ENCODE peak calls at places on chromosomes 13 and 19, in seven cellular contexts. A, R, V, H, I, G and C are unnamed samples.

GRCh38 chr13:46679369-46680180 is 117.4 kb downstream of the ESD start:
- DNase-seq in A (no peak), R (no peak), V (peak; percentile 77), H (no peak), I (no peak), G (no peak), C (no peak)

GRCh38 chr13:57724486-57725272 is 93.1 kb downstream of the PCDH17 start:
- DNase-seq in A (no peak), R (no peak), V (no peak), H (no peak), I (no peak), G (no peak), C (no peak)

GRCh38 chr19:40616178-40616577 is 15.0 kb downstream of the LTBP4 start:
- DNase-seq in A (no peak), R (no peak), V (no peak), H (no peak), I (no peak), G (no peak), C (no peak)

GRCh38 chr13:27252467-27252866 is 1.1 kb downstream of the RPL21 start:
- DNase-seq in A (no peak), R (no peak), V (no peak), H (no peak), I (no peak), G (no peak), C (no peak)

GRCh38 chr19:2048959-2049740 is 1.9 kb downstream of the MKNK2 start:
- DNase-seq in A (peak; percentile 71), R (no peak), V (peak; percentile 35), H (no peak), I (no peak), G (no peak), C (no peak)

GRCh38 chr13:35283856-35284255 is 192.6 kb downstream of the MAB21L1 start:
- DNase-seq in A (no peak), R (peak; percentile 21), V (peak; percentile 67), H (no peak), I (no peak), G (no peak), C (no peak)

GRCh38 chr13:28401303-28402056 is 93.4 kb downstream of the FLT1 start:
- DNase-seq in A (no peak), R (no peak), V (peak; percentile 84), H (no peak), I (no peak), G (no peak), C (no peak)

GRCh38 chr13:43961909-43962308 is 82.2 kb downstream of the LACC1 start:
- DNase-seq in A (no peak), R (no peak), V (no peak), H (no peak), I (no peak), G (no peak), C (no peak)

GRCh38 chr13:28355822-28356371 is 139.0 kb downstream of the FLT1 start:
- DNase-seq in A (no peak), R (no peak), V (peak; percentile 93), H (no peak), I (no peak), G (no peak), C (no peak)

GRCh38 chr13:100957741-100958140 is 283.1 kb upstream of the TMTC4 start:
- DNase-seq in A (no peak), R (no peak), V (no peak), H (no peak), I (no peak), G (no peak), C (no peak)

GRCh38 chr13:110454956-110455355 is 106.6 kb downstream of the RAB20 start:
- DNase-seq in A (no peak), R (no peak), V (no peak), H (no peak), I (no peak), G (peak; percentile 28), C (no peak)

GRCh38 chr13:110456550-110456949 is 105.0 kb downstream of the RAB20 start:
- DNase-seq in A (peak; percentile 46), R (no peak), V (no peak), H (no peak), I (no peak), G (no peak), C (no peak)

GRCh38 chr13:110455444-110455843 is 106.1 kb downstream of the RAB20 start:
- DNase-seq in A (no peak), R (no peak), V (no peak), H (no peak), I (no peak), G (no peak), C (no peak)

GRCh38 chr13:110457361-110457760 is 104.2 kb downstream of the RAB20 start:
- DNase-seq in A (peak; percentile 41), R (no peak), V (no peak), H (no peak), I (no peak), G (no peak), C (no peak)

DNA sequence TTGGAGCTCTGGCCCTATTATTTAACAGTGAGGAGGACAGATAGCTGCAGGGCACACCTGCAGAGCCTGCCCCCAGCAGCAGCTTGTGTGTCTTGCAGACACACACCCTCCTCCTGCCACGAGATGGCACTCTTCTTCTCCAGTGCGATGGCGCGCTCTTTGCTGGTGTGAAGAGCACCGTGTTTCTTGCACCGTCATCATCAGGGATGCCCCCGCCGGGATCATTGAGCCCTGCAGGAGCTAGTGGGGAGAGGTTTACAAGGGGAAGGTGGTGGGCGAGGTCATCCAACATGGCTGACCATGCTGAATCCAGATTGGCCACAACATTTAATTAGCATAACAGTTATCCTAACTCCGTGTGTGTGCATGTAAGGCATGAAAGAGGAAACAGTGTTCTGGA is 105.6 kb downstream of the RAB20 start:
- DNase-seq in A (no peak), R (peak; percentile 84), V (peak; percentile 73), H (peak; percentile 43), I (no peak), G (peak; percentile 74), C (peak; percentile 78)
- TF ChIP-seq CTCF in A (peak; percentile 66), R (peak; percentile 67), V (peak; percentile 72), H (peak; percentile 73), I (peak; percentile 74), G (peak; percentile 86), C (peak; percentile 86)

GRCh38 chr19:51811344-51811743 is 16.4 kb downstream of the FPR3 start:
- DNase-seq in A (no peak), R (no peak), V (no peak), H (no peak), I (no peak), G (peak; percentile 39), C (no peak)

GRCh38 chr19:51809787-51810186 is 14.8 kb downstream of the FPR3 start:
- DNase-seq in A (no peak), R (no peak), V (no peak), H (no peak), I (no peak), G (no peak), C (no peak)

GRCh38 chr19:51807925-51808324 is 13.0 kb downstream of the FPR3 start:
- DNase-seq in A (no peak), R (no peak), V (no peak), H (no peak), I (no peak), G (no peak), C (no peak)

GRCh38 chr19:51808333-51808986 is 13.5 kb downstream of the FPR3 start:
- DNase-seq in A (no peak), R (peak; percentile 25), V (peak; percentile 79), H (no peak), I (no peak), G (no peak), C (no peak)

DNA sequence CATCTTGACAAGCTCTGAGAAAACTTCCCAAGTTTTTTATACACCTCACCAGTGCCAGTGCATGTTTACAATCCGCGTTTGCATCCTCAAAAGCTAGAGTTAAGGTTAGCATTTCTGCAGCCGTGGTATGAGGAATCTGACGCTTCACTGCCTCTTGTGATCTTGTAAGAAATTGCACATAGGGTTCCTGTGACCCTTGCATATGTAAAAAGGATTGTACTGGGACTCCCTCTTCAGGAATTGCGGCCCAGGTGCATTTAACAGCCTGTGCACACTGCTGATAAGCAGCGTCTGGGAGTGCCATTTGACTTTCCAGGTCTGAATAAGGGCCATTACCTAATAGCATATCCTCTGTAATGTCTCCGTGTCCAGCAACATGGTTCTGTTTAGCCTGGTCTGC is 15.3 kb downstream of the FPR3 start:
- DNase-seq in A (no peak), R (peak; percentile 26), V (peak; percentile 32), H (no peak), I (no peak), G (no peak), C (no peak)
- TF ChIP-seq CTCF in A (peak; percentile 27), R (no peak), V (no peak), H (no peak), I (no peak), G (peak; percentile 62), C (no peak)

DNA sequence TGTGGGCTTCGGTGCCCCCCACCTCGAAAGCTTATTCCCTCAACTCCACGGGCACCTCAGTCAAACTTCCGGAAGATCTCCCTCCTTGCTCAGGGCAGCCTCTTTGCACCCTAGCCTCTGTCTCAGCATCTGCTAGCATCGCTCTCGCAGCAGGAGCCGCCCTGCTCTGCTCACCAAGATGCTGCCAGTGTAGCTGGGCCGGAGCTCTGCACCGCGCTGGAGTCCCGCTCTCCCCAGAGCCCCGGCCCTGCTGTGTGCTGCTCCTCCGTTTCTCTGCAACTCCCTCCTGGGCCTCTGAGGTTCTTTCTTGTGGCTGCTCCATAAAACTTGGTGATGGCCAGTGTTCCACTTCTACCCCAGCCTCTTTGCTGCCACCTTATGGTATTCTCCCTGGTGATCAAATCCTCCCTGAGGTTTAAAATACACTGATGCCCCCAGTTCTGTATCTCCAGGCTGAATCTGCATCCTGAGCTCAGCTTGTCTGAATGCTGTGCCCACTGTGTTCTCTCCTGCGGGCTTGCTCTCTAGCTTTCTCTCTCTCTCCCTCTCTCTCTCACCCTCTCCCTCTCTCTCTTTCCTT is 198.0 kb downstream of the UQCRFS1 start:
- DNase-seq in A (no peak), R (peak; percentile 20), V (no peak), H (no peak), I (no peak), G (no peak), C (no peak)
- TF ChIP-seq CTCF in A (no peak), R (no peak), V (no peak), H (no peak), I (no peak), G (no peak), C (no peak)

GRCh38 chr13:78339927-78340326 is 263.4 kb downstream of the POU4F1 start:
- DNase-seq in A (no peak), R (no peak), V (no peak), H (no peak), I (no peak), G (peak; percentile 15), C (no peak)

GRCh38 chr13:78334059-78334458 is 269.3 kb downstream of the POU4F1 start:
- DNase-seq in A (no peak), R (no peak), V (no peak), H (no peak), I (no peak), G (no peak), C (no peak)
- TF ChIP-seq CTCF in A (no peak), R (no peak), V (no peak), H (no peak), I (no peak), G (no peak), C (no peak)

DNA sequence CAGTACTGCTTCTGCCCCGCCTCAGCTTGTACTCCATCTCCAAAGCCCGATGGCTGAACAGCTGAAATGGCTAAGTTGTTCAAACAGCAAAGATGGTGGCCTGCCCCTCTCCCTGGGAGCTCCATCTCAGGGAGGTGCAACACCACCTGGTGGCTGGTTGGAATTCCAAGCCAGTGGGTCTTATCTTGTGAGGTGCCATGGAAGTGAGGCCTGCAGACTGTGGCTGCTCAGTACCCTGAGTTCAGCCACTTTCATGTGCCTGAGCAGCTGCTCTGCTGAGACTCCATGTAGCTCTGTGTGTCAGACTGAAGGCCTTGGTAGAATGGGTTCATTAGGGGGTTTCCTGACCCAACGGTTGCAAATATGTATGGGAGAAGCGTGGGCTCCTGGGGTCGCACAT is 67.3 kb upstream of the SPRY2 start:
- DNase-seq in A (no peak), R (peak; percentile 3), V (no peak), H (no peak), I (no peak), G (no peak), C (no peak)
- TF ChIP-seq CTCF in A (no peak), R (no peak), V (no peak), H (no peak), I (no peak), G (no peak), C (peak; percentile 18)